ENCODE peak calls at places on chromosomes 16 and 17, in eight cellular contexts. Z, G, V, H, P, Q, T and O are unnamed samples.

GRCh38 chr16:8113843-8114242 is 476.5 kb downstream of the TMEM114 start:
- DNase-seq in T (no peak), G (no peak), P (no peak), Z (no peak), V (no peak), Q (no peak), H (no peak), O (no peak)

GRCh38 chr16:49482690-49483089 is 109.1 kb downstream of the C16orf78 start:
- DNase-seq in P (peak; percentile 6), Z (peak; percentile 38), V (no peak), Q (peak; percentile 25), T (no peak), G (no peak), H (no peak), O (no peak)

GRCh38 chr17:40556884-40557414 is 8.3 kb downstream of the CCR7 start:
- DNase-seq in T (no peak), Z (peak; percentile 53), P (peak; percentile 71), Q (peak; percentile 61), H (no peak), G (peak; percentile 33), V (peak; percentile 64), O (no peak)

GRCh38 chr16:11796227-11797165 is 562 bp downstream of the ZC3H7A start:
- DNase-seq in T (peak; percentile 74), V (peak; percentile 72), Z (peak; percentile 89), H (no peak), P (peak; percentile 64), Q (peak; percentile 79), G (peak; percentile 75), O (peak; percentile 35)

GRCh38 chr16:77250395-77250794 is 51.2 kb downstream of the SYCE1L start:
- DNase-seq in G (no peak), T (no peak), Z (no peak), H (no peak), P (no peak), Q (no peak), V (no peak), O (no peak)

GRCh38 chr17:69857412-69857835 is 217.6 kb upstream of the KCNJ16 start:
- DNase-seq in P (no peak), Z (no peak), Q (no peak), H (peak; percentile 66), V (no peak), G (no peak), T (no peak), O (no peak)

GRCh38 chr16:87653234-87653633 is 50.9 kb downstream of the JPH3 start:
- DNase-seq in Z (no peak), P (no peak), T (no peak), G (peak; percentile 56), H (no peak), Q (no peak), V (no peak), O (no peak)

GRCh38 chr17:80694085-80694991 is 149.7 kb downstream of the RPTOR start:
- DNase-seq in P (no peak), T (no peak), H (no peak), G (no peak), Z (no peak), Q (no peak), V (no peak), O (no peak)

GRCh38 chr17:41026668-41027471 is at the start of gene KRTAP1-5:
- DNase-seq in T (no peak), H (peak; percentile 64), V (no peak), P (no peak), Z (no peak), G (no peak), Q (no peak), O (no peak)

GRCh38 chr17:56141046-56141839 is 12.0 kb upstream of the ANKFN1 start:
- DNase-seq in V (no peak), Q (no peak), Z (no peak), H (no peak), P (no peak), T (no peak), G (no peak), O (no peak)

GRCh38 chr16:35195864-35196216 is 1736.4 kb downstream of the TP53TG3F start:
- DNase-seq in P (no peak), G (no peak), H (no peak), Z (no peak), Q (no peak), V (no peak), T (no peak), O (no peak)
- H3K9me3 ChIP-seq in P (no peaks in the 10 kb centered on the region), G (no peaks in the 10 kb centered on the region), H (peaks cover 58% of the 10 kb centered on the region), Z (no peaks in the 10 kb centered on the region), Q (no peaks in the 10 kb centered on the region), V (no peaks in the 10 kb centered on the region), T (no peaks in the 10 kb centered on the region), O (no peaks in the 10 kb centered on the region)

GRCh38 chr17:16552637-16553045 is 16.4 kb downstream of the ZNF287 start:
- DNase-seq in T (no peak), Z (no peak), G (no peak), P (no peak), V (no peak), H (no peak), Q (no peak), O (no peak)
- H3K9me3 ChIP-seq in T (peaks cover 79% of the 10 kb centered on the region), Z (peaks cover 98% of the 10 kb centered on the region), G (peaks cover 47% of the 10 kb centered on the region), P (peaks cover 2% of the 10 kb centered on the region), V (peaks cover 100% of the 10 kb centered on the region), H (peaks cover 26% of the 10 kb centered on the region), Q (peaks cover 19% of the 10 kb centered on the region), O (peaks cover 66% of the 10 kb centered on the region)

DNA sequence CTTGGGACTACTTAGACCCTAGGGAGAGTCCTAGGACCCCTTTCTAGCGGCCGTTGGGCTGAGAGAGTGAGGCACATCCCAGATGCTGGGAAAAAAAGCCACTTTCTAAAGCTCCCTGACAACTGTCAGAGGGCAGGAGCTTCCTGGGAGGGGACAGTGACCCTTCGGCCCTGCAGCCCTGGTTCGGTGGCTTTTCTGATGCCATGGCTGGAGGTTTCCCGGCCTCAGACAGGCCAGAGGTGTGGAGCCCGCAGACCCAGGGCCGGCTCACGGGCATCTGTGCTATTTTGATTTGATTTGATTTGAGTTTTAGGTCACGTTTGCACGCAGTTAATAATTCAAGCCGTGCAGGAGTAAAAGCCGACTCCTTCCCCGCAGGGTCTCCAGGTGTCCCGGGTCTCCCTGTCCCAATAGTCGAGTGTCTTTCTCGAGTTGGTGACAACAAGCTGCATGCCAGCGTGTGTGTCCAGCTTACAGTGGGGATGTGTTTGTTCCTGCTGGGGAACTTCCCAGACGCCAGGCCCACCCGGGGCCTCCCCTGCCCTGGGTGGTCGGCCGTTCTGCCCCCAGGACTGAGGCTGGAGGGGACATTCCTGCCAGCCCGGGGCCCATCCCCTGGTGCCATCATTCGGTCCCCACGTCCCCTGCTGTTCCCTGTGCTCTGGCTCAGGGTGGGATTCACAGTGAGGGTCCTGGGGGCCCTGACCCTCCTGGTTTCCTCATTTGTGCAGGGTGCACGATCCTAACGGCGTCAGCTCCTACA is 1.0 kb upstream of the CBFA2T3 start:
- DNase-seq in P (no peak), V (no peak), Q (no peak), G (no peak), H (no peak), Z (no peak), T (no peak), O (no peak)
- H3K9me3 ChIP-seq in P (no peaks in the 10 kb centered on the region), V (no peaks in the 10 kb centered on the region), Q (no peaks in the 10 kb centered on the region), G (no peaks in the 10 kb centered on the region), H (no peaks in the 10 kb centered on the region), Z (no peaks in the 10 kb centered on the region), T (no peaks in the 10 kb centered on the region), O (no peaks in the 10 kb centered on the region)

GRCh38 chr17:22467720-22468119 is 775.4 kb downstream of the KCNJ18 start:
- DNase-seq in Z (no peak), Q (no peak), T (no peak), V (no peak), H (no peak), P (no peak), G (no peak), O (no peak)
- H3K9me3 ChIP-seq in Z (no peaks in the 10 kb centered on the region), Q (no peaks in the 10 kb centered on the region), T (no peaks in the 10 kb centered on the region), V (no peaks in the 10 kb centered on the region), H (peaks cover 48% of the 10 kb centered on the region), P (no peaks in the 10 kb centered on the region), G (no peaks in the 10 kb centered on the region), O (no peaks in the 10 kb centered on the region)

GRCh38 chr16:10402975-10403374 is 17.1 kb downstream of the ATF7IP2 start:
- DNase-seq in P (no peak), T (no peak), Q (no peak), Z (no peak), H (no peak), G (no peak), V (no peak), O (no peak)

GRCh38 chr16:10408824-10409381 is 23.0 kb downstream of the ATF7IP2 start:
- DNase-seq in G (no peak), Q (no peak), V (no peak), H (no peak), Z (no peak), P (no peak), T (no peak), O (no peak)

GRCh38 chr16:10410469-10410868 is 24.6 kb downstream of the ATF7IP2 start:
- DNase-seq in Q (no peak), G (no peak), P (no peak), V (no peak), H (no peak), T (no peak), Z (no peak), O (no peak)

GRCh38 chr16:10405386-10405939 is 19.6 kb downstream of the ATF7IP2 start:
- DNase-seq in Z (no peak), T (no peak), H (no peak), V (no peak), Q (no peak), G (no peak), P (no peak), O (no peak)
- H3K9me3 ChIP-seq in Z (peaks cover 91% of the 10 kb centered on the region), T (peaks cover 20% of the 10 kb centered on the region), H (peaks cover 4% of the 10 kb centered on the region), V (peaks cover 54% of the 10 kb centered on the region), Q (no peaks in the 10 kb centered on the region), G (peaks cover 10% of the 10 kb centered on the region), P (no peaks in the 10 kb centered on the region), O (peaks cover 21% of the 10 kb centered on the region)

DNA sequence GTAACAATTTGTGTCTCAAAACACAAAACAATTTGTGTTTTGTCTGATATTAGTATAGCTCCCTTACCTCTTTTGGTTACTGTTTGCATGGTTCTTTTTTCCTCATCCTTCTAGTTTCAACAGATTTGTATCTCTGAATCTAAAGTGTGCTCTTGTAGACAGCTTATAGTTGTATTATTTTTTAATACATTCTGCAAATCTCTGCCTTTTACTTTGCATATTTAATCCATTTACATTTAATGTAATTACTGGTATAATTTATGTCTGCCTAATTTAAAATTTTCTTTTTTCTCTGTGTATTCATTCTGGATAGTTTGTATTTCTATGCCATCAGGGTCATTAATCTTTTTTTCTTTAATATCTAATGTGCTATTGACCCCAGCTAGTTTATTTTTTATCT is 9.9 kb upstream of the GNAO1 start:
- DNase-seq in H (no peak), Q (no peak), G (no peak), T (no peak), Z (no peak), V (no peak), P (no peak), O (no peak)
- H3K9me3 ChIP-seq in H (no peaks in the 10 kb centered on the region), Q (no peaks in the 10 kb centered on the region), G (no peaks in the 10 kb centered on the region), T (no peaks in the 10 kb centered on the region), Z (peaks cover 12% of the 10 kb centered on the region), V (peaks cover 42% of the 10 kb centered on the region), P (no peaks in the 10 kb centered on the region), O (no peaks in the 10 kb centered on the region)